ENCODE peak calls at places on chromosome 14, in ten cellular contexts. S is KG1; R is NCI-H1694; Z is activated naive CD4-positive, alpha-beta T cell; B is HAP-1; C is HuH-7; U is activated T-cell treated with anti-CD3 and anti-CD28 coated beads, Interleukin-2, amount 50 U/mL, for 72 hours; X is naive thymus-derived CD4-positive, alpha-beta T cell; W is A549; N is lower lobe of right lung. K is an unnamed sample.

GRCh38 chr14:91867316-91867988 is at the start of gene TC2N:
- DNase-seq in S (no peak), R (no peak), Z (no peak), B (no peak), C (no peak), U (peak), X (peak), W (no peak), N (no peak), K (peak)

GRCh38 chr14:75267141-75267601 is 11.5 kb upstream of the FOS start:
- DNase-seq in S (no peak), R (no peak), Z (no peak), B (peak), C (no peak), U (no peak), X (no peak), W (no peak), N (no peak), K (no peak)

GRCh38 chr14:99971929-99972747 is 93.1 kb upstream of the EVL start:
- DNase-seq in S (peak), R (peak), Z (no peak), B (no peak), C (no peak), U (peak), X (peak), W (no peak), N (no peak), K (no peak)

GRCh38 chr14:26872510-26872909 is 274.7 kb upstream of the NOVA1 start:
- DNase-seq in S (no peak), R (no peak), Z (no peak), B (no peak), C (no peak), U (no peak), X (no peak), W (no peak), N (no peak), K (no peak)

GRCh38 chr14:90439874-90440442 is 43.1 kb downstream of the CALM1 start:
- DNase-seq in S (no peak), R (peak), Z (no peak), B (peak), C (no peak), U (no peak), X (no peak), W (no peak), N (no peak), K (no peak)

GRCh38 chr14:88005978-88006851 is 1.3 kb downstream of the GPR65 start:
- DNase-seq in S (peak), R (no peak), Z (no peak), B (no peak), C (no peak), U (peak), X (peak), W (no peak), N (peak), K (no peak)

GRCh38 chr14:22598896-22599244 is 770 bp downstream of the ABHD4 start:
- DNase-seq in S (no peak), R (no peak), Z (no peak), B (peak), C (peak), U (peak), X (peak), W (peak), N (no peak), K (peak)

GRCh38 chr14:63290741-63291286 is 27.9 kb downstream of the GPHB5 start:
- DNase-seq in S (no peak), R (no peak), Z (no peak), B (no peak), C (no peak), U (no peak), X (no peak), W (no peak), N (no peak), K (no peak)

GRCh38 chr14:72104011-72104613 is 171.9 kb downstream of the RGS6 start:
- DNase-seq in S (peak), R (no peak), Z (peak), B (peak), C (peak), U (peak), X (peak), W (peak), N (peak), K (no peak)

GRCh38 chr14:101315802-101316296 is 245.4 kb upstream of the DIO3 start:
- DNase-seq in S (no peak), R (no peak), Z (no peak), B (no peak), C (no peak), U (no peak), X (no peak), W (peak), N (no peak), K (no peak)

GRCh38 chr14:105420141-105420975 is 731 bp downstream of the MTA1 start:
- DNase-seq in S (no peak), R (no peak), Z (no peak), B (no peak), C (no peak), U (no peak), X (no peak), W (no peak), N (no peak), K (no peak)

GRCh38 chr14:96502621-96503251 is 554 bp downstream of the PAPOLA start:
- DNase-seq in S (no peak), R (peak), Z (no peak), B (no peak), C (no peak), U (peak), X (peak), W (peak), N (peak), K (no peak)

GRCh38 chr14:50520947-50521815 is 11.2 kb downstream of the MAP4K5 start:
- DNase-seq in S (no peak), R (no peak), Z (no peak), B (no peak), C (no peak), U (peak), X (no peak), W (peak), N (no peak), K (no peak)

GRCh38 chr14:72739446-72740405 is 154.2 kb downstream of the DPF3 start:
- DNase-seq in S (no peak), R (no peak), Z (no peak), B (no peak), C (no peak), U (no peak), X (no peak), W (no peak), N (no peak), K (no peak)

GRCh38 chr14:104676130-104676693 is 13.2 kb upstream of the INF2 start:
- DNase-seq in S (no peak), R (no peak), Z (no peak), B (no peak), C (no peak), U (no peak), X (no peak), W (no peak), N (no peak), K (no peak)

GRCh38 chr14:73878436-73878835 is 8.2 kb upstream of the ZNF410 start:
- DNase-seq in S (no peak), R (no peak), Z (no peak), B (no peak), C (no peak), U (no peak), X (no peak), W (no peak), N (no peak), K (no peak)

GRCh38 chr14:95313707-95314106 is 6.0 kb downstream of the CLMN start:
- DNase-seq in S (no peak), R (no peak), Z (no peak), B (no peak), C (peak), U (peak), X (no peak), W (peak), N (peak), K (no peak)

GRCh38 chr14:37062191-37062803 is 110.1 kb downstream of the SLC25A21 start:
- DNase-seq in S (no peak), R (no peak), Z (no peak), B (no peak), C (no peak), U (no peak), X (no peak), W (no peak), N (no peak), K (no peak)

GRCh38 chr14:92258934-92259333 is 64.0 kb upstream of the SLC24A4 start:
- DNase-seq in S (no peak), R (no peak), Z (no peak), B (no peak), C (no peak), U (no peak), X (no peak), W (peak), N (no peak), K (no peak)

GRCh38 chr14:20177433-20177974 is 13.2 kb upstream of the OR11G2 start:
- DNase-seq in S (no peak), R (no peak), Z (no peak), B (no peak), C (no peak), U (no peak), X (no peak), W (no peak), N (no peak), K (no peak)

GRCh38 chr14:66746316-66747006 is 238.5 kb downstream of the GPHN start:
- DNase-seq in S (peak), R (no peak), Z (no peak), B (peak), C (peak), U (no peak), X (no peak), W (peak), N (no peak), K (no peak)

GRCh38 chr14:69539631-69540410 is 34.9 kb downstream of the CCDC177 start:
- DNase-seq in S (no peak), R (no peak), Z (no peak), B (no peak), C (no peak), U (no peak), X (no peak), W (peak), N (peak), K (no peak)

GRCh38 chr14:70259420-70259819 is 70.7 kb upstream of the SLC8A3 start:
- DNase-seq in S (no peak), R (no peak), Z (no peak), B (no peak), C (no peak), U (no peak), X (no peak), W (no peak), N (no peak), K (no peak)

GRCh38 chr14:89303452-89304435 is 113.3 kb downstream of the FOXN3 start:
- DNase-seq in S (peak), R (no peak), Z (no peak), B (peak), C (no peak), U (no peak), X (peak), W (no peak), N (peak), K (peak)

GRCh38 chr14:50762001-50762930 is 68.7 kb downstream of the NIN start:
- DNase-seq in S (no peak), R (no peak), Z (no peak), B (no peak), C (no peak), U (peak), X (no peak), W (no peak), N (no peak), K (no peak)

GRCh38 chr14:56061051-56061450 is 57.2 kb upstream of the PELI2 start:
- DNase-seq in S (no peak), R (no peak), Z (no peak), B (no peak), C (no peak), U (no peak), X (no peak), W (no peak), N (no peak), K (no peak)

GRCh38 chr14:34174973-34175372 is 224.1 kb upstream of the EGLN3 start:
- DNase-seq in S (no peak), R (no peak), Z (no peak), B (no peak), C (no peak), U (no peak), X (no peak), W (no peak), N (no peak), K (peak)

GRCh38 chr14:57189070-57189469 is 79.6 kb downstream of the EXOC5 start:
- DNase-seq in S (no peak), R (peak), Z (no peak), B (peak), C (no peak), U (no peak), X (no peak), W (peak), N (no peak), K (peak)

GRCh38 chr14:69149461-69150244 is 3.3 kb downstream of the DCAF5 start:
- DNase-seq in S (no peak), R (no peak), Z (no peak), B (no peak), C (no peak), U (no peak), X (no peak), W (no peak), N (no peak), K (no peak)

GRCh38 chr14:72609205-72609916 is 284.5 kb downstream of the DPF3 start:
- DNase-seq in S (no peak), R (no peak), Z (no peak), B (no peak), C (no peak), U (no peak), X (no peak), W (no peak), N (no peak), K (no peak)

GRCh38 chr14:101556566-101557320 is 4.6 kb upstream of the DIO3 start:
- DNase-seq in S (no peak), R (no peak), Z (no peak), B (no peak), C (no peak), U (no peak), X (no peak), W (no peak), N (peak), K (no peak)

GRCh38 chr14:39265741-39266588 is 32.2 kb downstream of the MIA2 start:
- DNase-seq in S (peak), R (no peak), Z (no peak), B (peak), C (no peak), U (no peak), X (no peak), W (no peak), N (no peak), K (no peak)

GRCh38 chr14:53766106-53766505 is 190.5 kb downstream of the BMP4 start:
- DNase-seq in S (no peak), R (no peak), Z (no peak), B (no peak), C (no peak), U (no peak), X (no peak), W (no peak), N (no peak), K (no peak)